ENCODE peak calls at places on chromosomes 16 and 17, in ten cellular contexts. One of them, this sample, is unnamed.

GRCh38 chr17:1091190-1091534 is 88.6 kb downstream of the ABR start:
- DNase-seq in ascending aorta: no peak
- DNase-seq in heart right ventricle: no peak
- DNase-seq in mammary epithelial cell: no peak
- DNase-seq in thoracic aorta: no peak
- DNase-seq in RWPE1: no peak
- DNase-seq in tibial artery: no peak
- DNase-seq in fibroblast of lung: no peak
- DNase-seq in Peyer's patch: no peak
- DNase-seq in ovary: no peak
- DNase-seq in this sample: no peak

GRCh38 chr17:60139438-60140285 is 10.1 kb upstream of the CA4 start:
- DNase-seq in tibial artery: no peak
- DNase-seq in RWPE1: peak
- DNase-seq in ascending aorta: no peak
- DNase-seq in heart right ventricle: peak
- DNase-seq in ovary: peak
- DNase-seq in Peyer's patch: peak
- DNase-seq in fibroblast of lung: peak
- DNase-seq in mammary epithelial cell: peak
- DNase-seq in thoracic aorta: no peak
- DNase-seq in this sample: no peak

GRCh38 chr16:22075776-22076175 is 16.6 kb upstream of the VWA3A start:
- DNase-seq in mammary epithelial cell: no peak
- DNase-seq in RWPE1: no peak
- DNase-seq in ascending aorta: no peak
- DNase-seq in thoracic aorta: no peak
- DNase-seq in ovary: no peak
- DNase-seq in Peyer's patch: no peak
- DNase-seq in tibial artery: no peak
- DNase-seq in heart right ventricle: no peak
- DNase-seq in fibroblast of lung: no peak
- DNase-seq in this sample: no peak

GRCh38 chr16:1176280-1176897 is 23.5 kb downstream of the CACNA1H start:
- DNase-seq in ovary: no peak
- DNase-seq in RWPE1: no peak
- DNase-seq in tibial artery: no peak
- DNase-seq in Peyer's patch: no peak
- DNase-seq in heart right ventricle: no peak
- DNase-seq in mammary epithelial cell: no peak
- DNase-seq in ascending aorta: no peak
- DNase-seq in thoracic aorta: no peak
- DNase-seq in fibroblast of lung: no peak
- DNase-seq in this sample: no peak

GRCh38 chr16:87324411-87325275 is 7.5 kb upstream of the C16orf95 start:
- DNase-seq in fibroblast of lung: peak
- DNase-seq in ascending aorta: no peak
- DNase-seq in tibial artery: no peak
- DNase-seq in mammary epithelial cell: no peak
- DNase-seq in ovary: peak
- DNase-seq in thoracic aorta: no peak
- DNase-seq in RWPE1: peak
- DNase-seq in heart right ventricle: no peak
- DNase-seq in Peyer's patch: peak
- DNase-seq in this sample: no peak

GRCh38 chr16:52499061-52499460 is 47.9 kb downstream of the TOX3 start:
- DNase-seq in ascending aorta: no peak
- DNase-seq in thoracic aorta: no peak
- DNase-seq in RWPE1: no peak
- DNase-seq in ovary: no peak
- DNase-seq in tibial artery: no peak
- DNase-seq in Peyer's patch: no peak
- DNase-seq in mammary epithelial cell: no peak
- DNase-seq in heart right ventricle: no peak
- DNase-seq in fibroblast of lung: no peak
- DNase-seq in this sample: no peak

GRCh38 chr16:79810449-79811189 is 210.1 kb upstream of the MAF start:
- DNase-seq in tibial artery: no peak
- DNase-seq in RWPE1: peak
- DNase-seq in ascending aorta: no peak
- DNase-seq in Peyer's patch: no peak
- DNase-seq in fibroblast of lung: peak
- DNase-seq in heart right ventricle: no peak
- DNase-seq in mammary epithelial cell: peak
- DNase-seq in ovary: no peak
- DNase-seq in thoracic aorta: no peak
- DNase-seq in this sample: no peak

GRCh38 chr17:17462048-17462824 is 14.6 kb upstream of the MED9 start:
- DNase-seq in thoracic aorta: no peak
- DNase-seq in mammary epithelial cell: no peak
- DNase-seq in RWPE1: no peak
- DNase-seq in fibroblast of lung: no peak
- DNase-seq in ascending aorta: no peak
- DNase-seq in Peyer's patch: no peak
- DNase-seq in ovary: no peak
- DNase-seq in tibial artery: no peak
- DNase-seq in heart right ventricle: no peak
- DNase-seq in this sample: no peak

GRCh38 chr16:11254913-11255736 is 879 bp downstream of the SOCS1 start:
- DNase-seq in heart right ventricle: peak
- DNase-seq in mammary epithelial cell: peak
- DNase-seq in ovary: peak
- DNase-seq in tibial artery: peak
- DNase-seq in RWPE1: peak
- DNase-seq in thoracic aorta: no peak
- DNase-seq in fibroblast of lung: peak
- DNase-seq in ascending aorta: no peak
- DNase-seq in Peyer's patch: peak
- DNase-seq in this sample: no peak

DNA sequence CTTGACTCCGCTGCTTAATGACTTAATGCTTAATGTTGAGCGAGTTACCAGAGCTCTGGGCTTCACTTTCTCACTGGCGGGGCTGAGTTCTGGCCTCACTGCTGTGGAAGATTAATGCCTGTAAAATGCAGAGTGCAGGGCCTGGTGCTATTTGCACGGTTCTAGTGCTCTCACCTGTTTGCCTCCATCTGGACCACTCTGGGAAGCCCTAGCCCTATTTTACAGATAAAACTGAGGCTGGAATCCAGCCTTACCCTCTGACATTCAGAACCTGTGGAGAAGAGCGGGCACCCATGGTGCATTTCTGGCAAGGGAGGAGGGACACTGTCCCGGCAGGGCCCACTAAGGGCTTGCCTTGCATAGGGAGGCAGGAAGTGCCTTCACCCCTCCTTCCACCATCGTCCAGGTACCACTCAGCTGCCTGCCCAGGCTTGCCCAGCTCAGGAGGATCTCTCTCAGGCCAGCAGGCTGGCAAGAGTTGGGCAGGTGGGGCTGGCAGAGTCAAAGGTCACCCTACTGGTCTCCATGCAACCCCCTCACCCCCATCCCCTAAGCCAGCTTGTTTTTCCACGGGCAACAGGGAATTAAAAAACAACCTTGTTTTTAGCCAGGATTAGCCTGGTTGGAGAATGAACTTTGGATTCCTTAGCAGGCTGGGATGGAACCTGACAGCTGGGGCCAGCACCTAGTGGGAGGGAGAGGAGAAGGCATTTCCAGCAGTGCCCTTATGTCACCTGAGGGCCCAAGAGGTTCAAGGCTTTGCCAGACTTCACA is 4.1 kb upstream of the UBALD1 start:
- DNase-seq in heart right ventricle: no peak
- DNase-seq in fibroblast of lung: no peak
- DNase-seq in RWPE1: peak
- DNase-seq in mammary epithelial cell: peak
- DNase-seq in ovary: no peak
- DNase-seq in tibial artery: no peak
- DNase-seq in Peyer's patch: no peak
- DNase-seq in thoracic aorta: no peak
- DNase-seq in ascending aorta: no peak
- DNase-seq in this sample: no peak
- H3K27ac ChIP-seq in heart right ventricle: no peak
- H3K27ac ChIP-seq in fibroblast of lung: no peak
- H3K27ac ChIP-seq in RWPE1: peak
- H3K27ac ChIP-seq in mammary epithelial cell: peak
- H3K27ac ChIP-seq in ovary: no peak
- H3K27ac ChIP-seq in tibial artery: no peak
- H3K27ac ChIP-seq in Peyer's patch: no peak
- H3K27ac ChIP-seq in thoracic aorta: peak
- H3K27ac ChIP-seq in ascending aorta: no peak
- H3K27ac ChIP-seq in this sample: no peak

GRCh38 chr17:61403846-61404701 is 4.4 kb downstream of the TBX2 start:
- DNase-seq in fibroblast of lung: no peak
- DNase-seq in thoracic aorta: no peak
- DNase-seq in heart right ventricle: no peak
- DNase-seq in RWPE1: peak
- DNase-seq in tibial artery: peak
- DNase-seq in ascending aorta: no peak
- DNase-seq in mammary epithelial cell: no peak
- DNase-seq in ovary: peak
- DNase-seq in Peyer's patch: peak
- DNase-seq in this sample: no peak
- H3K27ac ChIP-seq in fibroblast of lung: peak
- H3K27ac ChIP-seq in thoracic aorta: peak
- H3K27ac ChIP-seq in heart right ventricle: peak
- H3K27ac ChIP-seq in RWPE1: peak
- H3K27ac ChIP-seq in tibial artery: peak
- H3K27ac ChIP-seq in ascending aorta: peak
- H3K27ac ChIP-seq in mammary epithelial cell: no peak
- H3K27ac ChIP-seq in ovary: peak
- H3K27ac ChIP-seq in Peyer's patch: no peak
- H3K27ac ChIP-seq in this sample: peak

GRCh38 chr17:42541041-42541833 is 5.2 kb downstream of the NAGLU start:
- DNase-seq in Peyer's patch: no peak
- DNase-seq in ovary: no peak
- DNase-seq in RWPE1: no peak
- DNase-seq in mammary epithelial cell: no peak
- DNase-seq in tibial artery: no peak
- DNase-seq in heart right ventricle: no peak
- DNase-seq in ascending aorta: no peak
- DNase-seq in fibroblast of lung: no peak
- DNase-seq in thoracic aorta: no peak
- DNase-seq in this sample: no peak

GRCh38 chr17:42547001-42547461 is 5.7 kb upstream of the HSD17B1 start:
- DNase-seq in tibial artery: no peak
- DNase-seq in mammary epithelial cell: no peak
- DNase-seq in fibroblast of lung: no peak
- DNase-seq in RWPE1: no peak
- DNase-seq in Peyer's patch: no peak
- DNase-seq in heart right ventricle: no peak
- DNase-seq in thoracic aorta: no peak
- DNase-seq in ovary: peak
- DNase-seq in ascending aorta: no peak
- DNase-seq in this sample: no peak

GRCh38 chr17:42547698-42548069 is 5.0 kb upstream of the HSD17B1 start:
- DNase-seq in thoracic aorta: no peak
- DNase-seq in mammary epithelial cell: no peak
- DNase-seq in ascending aorta: no peak
- DNase-seq in tibial artery: no peak
- DNase-seq in fibroblast of lung: no peak
- DNase-seq in ovary: no peak
- DNase-seq in Peyer's patch: no peak
- DNase-seq in RWPE1: no peak
- DNase-seq in heart right ventricle: peak
- DNase-seq in this sample: no peak

GRCh38 chr17:42544874-42545283 is 7.8 kb upstream of the HSD17B1 start:
- DNase-seq in heart right ventricle: no peak
- DNase-seq in RWPE1: no peak
- DNase-seq in thoracic aorta: no peak
- DNase-seq in ascending aorta: no peak
- DNase-seq in fibroblast of lung: no peak
- DNase-seq in mammary epithelial cell: no peak
- DNase-seq in ovary: no peak
- DNase-seq in tibial artery: no peak
- DNase-seq in Peyer's patch: no peak
- DNase-seq in this sample: no peak

DNA sequence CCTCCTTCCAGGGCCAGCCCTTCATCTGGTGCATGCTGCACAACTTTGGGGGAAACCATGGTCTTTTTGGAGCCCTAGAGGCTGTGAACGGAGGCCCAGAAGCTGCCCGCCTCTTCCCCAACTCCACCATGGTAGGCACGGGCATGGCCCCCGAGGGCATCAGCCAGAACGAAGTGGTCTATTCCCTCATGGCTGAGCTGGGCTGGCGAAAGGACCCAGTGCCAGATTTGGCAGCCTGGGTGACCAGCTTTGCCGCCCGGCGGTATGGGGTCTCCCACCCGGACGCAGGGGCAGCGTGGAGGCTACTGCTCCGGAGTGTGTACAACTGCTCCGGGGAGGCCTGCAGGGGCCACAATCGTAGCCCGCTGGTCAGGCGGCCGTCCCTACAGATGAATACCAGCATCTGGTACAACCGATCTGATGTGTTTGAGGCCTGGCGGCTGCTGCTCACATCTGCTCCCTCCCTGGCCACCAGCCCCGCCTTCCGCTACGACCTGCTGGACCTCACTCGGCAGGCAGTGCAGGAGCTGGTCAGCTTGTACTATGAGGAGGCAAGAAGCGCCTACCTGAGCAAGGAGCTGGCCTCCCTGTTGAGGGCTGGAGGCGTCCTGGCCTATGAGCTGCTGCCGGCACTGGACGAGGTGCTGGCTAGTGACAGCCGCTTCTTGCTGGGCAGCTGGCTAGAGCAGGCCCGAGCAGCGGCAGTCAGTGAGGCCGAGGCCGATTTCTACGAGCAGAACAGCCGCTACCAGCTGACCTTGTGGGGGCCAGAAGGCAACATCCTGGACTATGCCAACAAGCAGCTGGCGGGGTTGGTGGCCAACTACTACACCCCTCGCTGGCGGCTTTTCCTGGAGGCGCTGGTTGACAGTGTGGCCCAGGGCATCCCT is 7.4 kb downstream of the NAGLU start:
- DNase-seq in Peyer's patch: no peak
- DNase-seq in ascending aorta: no peak
- DNase-seq in tibial artery: no peak
- DNase-seq in heart right ventricle: no peak
- DNase-seq in mammary epithelial cell: no peak
- DNase-seq in RWPE1: no peak
- DNase-seq in ovary: no peak
- DNase-seq in fibroblast of lung: no peak
- DNase-seq in thoracic aorta: no peak
- DNase-seq in this sample: no peak
- H3K27ac ChIP-seq in Peyer's patch: no peak
- H3K27ac ChIP-seq in ascending aorta: no peak
- H3K27ac ChIP-seq in tibial artery: no peak
- H3K27ac ChIP-seq in heart right ventricle: no peak
- H3K27ac ChIP-seq in mammary epithelial cell: no peak
- H3K27ac ChIP-seq in RWPE1: peak
- H3K27ac ChIP-seq in ovary: no peak
- H3K27ac ChIP-seq in fibroblast of lung: no peak
- H3K27ac ChIP-seq in thoracic aorta: no peak
- H3K27ac ChIP-seq in this sample: no peak

DNA sequence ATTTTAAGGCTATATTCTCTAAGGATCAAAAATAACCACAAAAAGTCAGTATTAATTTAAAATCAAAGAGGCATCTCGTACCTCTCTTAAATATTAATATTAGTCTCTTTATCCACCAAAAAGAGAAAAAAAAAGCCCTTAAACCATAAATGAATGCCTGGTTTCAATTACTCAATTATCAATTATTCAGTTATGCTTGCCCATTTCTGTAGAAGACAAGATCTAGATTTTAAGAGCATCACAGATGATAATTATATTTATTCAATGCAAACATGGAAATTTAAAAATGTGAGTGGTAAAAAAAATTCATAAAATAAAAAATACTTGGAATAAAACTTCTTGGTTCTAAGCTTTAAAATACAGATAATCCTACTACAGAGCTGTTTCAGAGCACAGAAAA is 125.7 kb upstream of the CORO6 start:
- DNase-seq in fibroblast of lung: no peak
- DNase-seq in Peyer's patch: no peak
- DNase-seq in heart right ventricle: no peak
- DNase-seq in tibial artery: no peak
- DNase-seq in ovary: no peak
- DNase-seq in ascending aorta: no peak
- DNase-seq in thoracic aorta: no peak
- DNase-seq in RWPE1: no peak
- DNase-seq in mammary epithelial cell: no peak
- DNase-seq in this sample: no peak
- H3K27ac ChIP-seq in fibroblast of lung: no peak
- H3K27ac ChIP-seq in Peyer's patch: no peak
- H3K27ac ChIP-seq in heart right ventricle: peak
- H3K27ac ChIP-seq in tibial artery: no peak
- H3K27ac ChIP-seq in ovary: no peak
- H3K27ac ChIP-seq in ascending aorta: no peak
- H3K27ac ChIP-seq in thoracic aorta: no peak
- H3K27ac ChIP-seq in RWPE1: no peak
- H3K27ac ChIP-seq in mammary epithelial cell: no peak
- H3K27ac ChIP-seq in this sample: no peak

This sample was measured in coronary artery.